ENCODE peak calls at places on chromosomes 16 and 17, in seven cellular contexts. C is endothelial cell of umbilical vein, G is mesendoderm, U is AG04450, N is BE2C, O is body of pancreas, Z is left ventricle myocardium inferior. P is an unnamed sample.

GRCh38 chr17:31568140-31568938 is 176.9 kb downstream of the RAB11FIP4 start:
- DNase-seq in C (no peak), G (no peak), U (no peak), N (no peak), O (no peak), Z (no peak), P (no peak)

GRCh38 chr17:68355093-68355492 is 63.8 kb downstream of the ARSG start:
- DNase-seq in C (peak; percentile 69), G (no peak), U (no peak), N (no peak), O (no peak), Z (no peak), P (no peak)

GRCh38 chr17:57422574-57423164 is 166.3 kb downstream of the MSI2 start:
- DNase-seq in C (no peak), G (no peak), U (no peak), N (no peak), O (no peak), Z (peak; percentile 30), P (no peak)

GRCh38 chr17:80028030-80028429 is 7.6 kb downstream of the TBC1D16 start:
- DNase-seq in C (peak; percentile 46), G (no peak), U (no peak), N (no peak), O (peak; percentile 76), Z (no peak), P (no peak)

GRCh38 chr16:8644151-8644512 is 22.6 kb downstream of the METTL22 start:
- DNase-seq in C (no peak), G (no peak), U (no peak), N (no peak), O (no peak), Z (no peak), P (no peak)

GRCh38 chr16:85253127-85253941 is 141.1 kb upstream of the CIBAR2 start:
- DNase-seq in C (peak; percentile 28), G (peak; percentile 52), U (no peak), N (peak; percentile 81), O (peak; percentile 70), Z (peak; percentile 50), P (no peak)

GRCh38 chr17:28204751-28205150 is 114.2 kb upstream of the TMEM97 start:
- DNase-seq in C (no peak), G (no peak), U (no peak), N (no peak), O (no peak), Z (no peak), P (no peak)

GRCh38 chr17:28728364-28729200 is at the start of gene NEK8:
- DNase-seq in C (peak; percentile 96), G (peak; percentile 92), U (peak; percentile 71), N (peak; percentile 89), O (peak; percentile 97), Z (peak; percentile 95), P (peak; percentile 99)

GRCh38 chr17:50604470-50604869 is 30.2 kb upstream of the ABCC3 start:
- DNase-seq in C (peak; percentile 88), G (no peak), U (no peak), N (peak; percentile 95), O (peak; percentile 39), Z (peak; percentile 75), P (no peak)

GRCh38 chr17:66337866-66338472 is 35.6 kb downstream of the PRKCA start:
- DNase-seq in C (no peak), G (no peak), U (no peak), N (no peak), O (no peak), Z (no peak), P (no peak)

GRCh38 chr16:23317266-23317661 is 15.2 kb downstream of the SCNN1B start:
- DNase-seq in C (no peak), G (no peak), U (no peak), N (no peak), O (peak; percentile 61), Z (no peak), P (no peak)

GRCh38 chr16:68987734-68988457 is 117.6 kb upstream of the HAS3 start:
- DNase-seq in C (no peak), G (peak; percentile 34), U (no peak), N (no peak), O (no peak), Z (no peak), P (no peak)

DNA sequence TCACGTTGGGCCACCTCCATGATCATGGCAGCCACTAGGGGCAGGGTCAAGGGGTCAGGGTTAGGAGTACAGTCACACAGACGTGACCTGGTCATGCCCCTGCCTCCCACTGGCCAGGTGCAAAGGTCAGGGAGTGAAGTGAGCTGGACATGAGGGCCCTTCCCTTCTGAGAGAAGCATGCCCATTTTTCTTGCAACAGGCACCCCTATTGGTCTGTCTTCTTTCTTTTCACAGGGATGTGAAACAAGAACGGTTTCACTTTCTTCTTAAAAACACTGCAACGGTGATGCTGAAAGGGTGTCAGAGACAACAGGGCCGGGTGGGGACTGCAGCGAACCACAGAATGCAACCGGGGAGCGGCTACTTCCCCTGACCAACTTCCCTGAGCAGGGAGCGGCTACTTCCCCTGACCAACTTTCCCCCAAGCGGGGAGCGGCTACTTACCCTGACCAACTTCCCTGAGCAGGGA is 52.1 kb upstream of the DOC2B start:
- DNase-seq in C (no peak), G (no peak), U (no peak), N (no peak), O (peak; percentile 8), Z (peak; percentile 18), P (peak; percentile 83)
- H3K4me3 ChIP-seq in C (peak overlapping the region; percentile 12), G (no peak overlapping the region), U (no peak overlapping the region), N (no peak overlapping the region), O (no peak overlapping the region), Z (peak overlapping the region; percentile 44), P (no peak overlapping the region)

GRCh38 chr16:81447383-81448101 is 2.9 kb downstream of the CMIP start:
- DNase-seq in C (peak; percentile 25), G (no peak), U (no peak), N (no peak), O (peak; percentile 52), Z (no peak), P (no peak)
- H3K4me3 ChIP-seq in C (peak overlapping the region; percentile 97), G (no peak overlapping the region), U (peak overlapping the region; percentile 79), N (no peak overlapping the region), O (no peak overlapping the region), Z (peak overlapping the region; percentile 77), P (no peak overlapping the region)

GRCh38 chr16:58499615-58500328 is at the start of gene NDRG4:
- DNase-seq in C (peak; percentile 56), G (peak; percentile 96), U (peak; percentile 84), N (peak; percentile 98), O (peak; percentile 58), Z (no peak), P (peak; percentile 84)

GRCh38 chr16:58502217-58502921 is 2.4 kb downstream of the NDRG4 start:
- DNase-seq in C (no peak), G (no peak), U (no peak), N (no peak), O (no peak), Z (no peak), P (no peak)

GRCh38 chr16:58501242-58502131 is 1.5 kb downstream of the NDRG4 start:
- DNase-seq in C (no peak), G (peak; percentile 91), U (no peak), N (peak; percentile 81), O (peak; percentile 86), Z (no peak), P (no peak)

GRCh38 chr16:58499092-58499511 is 841 bp upstream of the NDRG4 start:
- DNase-seq in C (no peak), G (no peak), U (no peak), N (no peak), O (no peak), Z (no peak), P (no peak)

GRCh38 chr16:58500329-58501241 is 642 bp downstream of the NDRG4 start:
- DNase-seq in C (no peak), G (peak; percentile 52), U (no peak), N (peak; percentile 45), O (no peak), Z (no peak), P (peak; percentile 85)
- H3K4me3 ChIP-seq in C (no peak overlapping the region), G (peak overlapping the region; percentile 51), U (peak overlapping the region; percentile 72), N (peak overlapping the region; percentile 89), O (no peak overlapping the region), Z (peak overlapping the region; percentile 25), P (no peak overlapping the region)

GRCh38 chr17:72588961-72589360 is 468.1 kb downstream of the SOX9 start:
- DNase-seq in C (no peak), G (no peak), U (no peak), N (peak; percentile 47), O (peak; percentile 94), Z (no peak), P (peak; percentile 43)
- H3K4me3 ChIP-seq in C (no peak overlapping the region), G (no peak overlapping the region), U (peak overlapping the region; percentile 44), N (peak overlapping the region; percentile 24), O (no peak overlapping the region), Z (no peak overlapping the region), P (no peak overlapping the region)

P was measured in lower leg skin.